ENCODE peak calls at places on chromosomes 6 and 20, in ten cellular contexts. E is upper lobe of right lung, K is OCI-LY7, S is GM12865, J is GM23338, U is Peyer's patch, Z is choroid plexus epithelial cell, I is HFF-Myc, O is fibroblast of lung, Q is AG10803. W is an unnamed sample.

GRCh38 chr20:19252670-19253120 is 40.3 kb downstream of the SLC24A3 start:
- DNase-seq in E (peak), K (no peak), S (no peak), J (no peak), U (no peak), Z (peak), I (no peak), O (peak), Q (peak), W (no peak)

GRCh38 chr6:53159558-53159957 is 10.9 kb upstream of the GCM1 start:
- DNase-seq in E (no peak), K (no peak), S (no peak), J (peak), U (no peak), Z (no peak), I (no peak), O (peak), Q (peak), W (no peak)

GRCh38 chr6:157527471-157527907 is 146.5 kb downstream of the ZDHHC14 start:
- DNase-seq in E (no peak), K (peak), S (peak), J (no peak), U (no peak), Z (peak), I (no peak), O (peak), Q (no peak), W (peak)

GRCh38 chr6:168025831-168026325 is 28.4 kb downstream of the KIF25 start:
- DNase-seq in E (no peak), K (no peak), S (no peak), J (no peak), U (no peak), Z (no peak), I (no peak), O (no peak), Q (no peak), W (no peak)

GRCh38 chr6:24093381-24093780 is 32.6 kb upstream of the NRSN1 start:
- DNase-seq in E (no peak), K (no peak), S (no peak), J (no peak), U (no peak), Z (peak), I (no peak), O (no peak), Q (no peak), W (no peak)

GRCh38 chr20:52572687-52573086 is 381.1 kb upstream of the ZFP64 start:
- DNase-seq in E (no peak), K (no peak), S (no peak), J (no peak), U (no peak), Z (no peak), I (no peak), O (peak), Q (peak), W (no peak)

GRCh38 chr6:132192646-132193045 is 208.6 kb downstream of the MOXD1 start:
- DNase-seq in E (no peak), K (no peak), S (no peak), J (no peak), U (no peak), Z (no peak), I (no peak), O (no peak), Q (no peak), W (no peak)

GRCh38 chr20:19932170-19932667 is 84.9 kb upstream of the NAA20 start:
- DNase-seq in E (no peak), K (no peak), S (no peak), J (no peak), U (no peak), Z (peak), I (peak), O (peak), Q (peak), W (no peak)

GRCh38 chr6:55980627-55981211 is 105.3 kb upstream of the BMP5 start:
- DNase-seq in E (no peak), K (peak), S (peak), J (peak), U (no peak), Z (peak), I (peak), O (peak), Q (peak), W (peak)

DNA sequence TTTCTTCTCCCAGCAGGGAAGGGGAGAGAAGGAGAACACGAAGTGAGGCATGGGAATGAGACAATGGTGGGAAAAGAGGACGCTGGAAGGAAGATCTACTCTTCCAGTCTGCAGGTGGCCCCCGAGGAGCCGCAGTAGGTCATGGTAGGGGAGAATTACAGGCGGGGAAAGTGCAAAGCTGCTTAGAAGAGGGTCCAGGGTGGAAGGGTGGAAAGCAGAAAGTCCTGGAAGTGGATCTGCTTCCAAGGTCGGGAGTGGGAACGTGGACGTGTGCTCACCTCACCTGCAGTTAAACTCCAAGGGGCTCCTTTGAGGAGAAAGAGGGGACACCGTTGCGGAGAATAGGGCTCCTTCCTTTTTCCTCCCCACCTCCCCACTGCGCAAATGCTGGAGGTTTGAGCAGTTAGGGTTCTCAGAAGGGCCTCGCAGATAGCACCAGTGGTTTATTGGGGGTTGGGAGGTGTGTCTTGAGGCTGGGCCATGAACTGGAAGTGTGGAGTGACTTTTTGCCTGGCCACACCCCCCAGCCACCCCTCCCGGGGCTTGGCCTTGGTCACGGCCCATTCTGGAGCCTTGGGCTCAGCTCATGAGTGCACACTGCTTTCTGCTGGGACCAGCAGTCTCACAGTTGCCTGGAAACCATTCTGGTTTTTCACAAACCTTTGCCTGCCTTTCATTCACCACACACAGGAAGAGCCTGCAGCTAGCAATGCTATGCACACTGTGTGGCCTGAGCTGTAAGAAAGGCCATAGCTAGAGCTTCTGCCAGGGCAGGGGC is 100.4 kb upstream of the MLN start:
- DNase-seq in E (peak), K (no peak), S (peak), J (no peak), U (no peak), Z (peak), I (no peak), O (no peak), Q (no peak), W (no peak)
- TF ChIP-seq CTCF in E (no peak), K (no peak), S (no peak), J (no peak), U (no peak), Z (no peak), I (no peak), O (no peak), Q (no peak), W (no peak)

DNA sequence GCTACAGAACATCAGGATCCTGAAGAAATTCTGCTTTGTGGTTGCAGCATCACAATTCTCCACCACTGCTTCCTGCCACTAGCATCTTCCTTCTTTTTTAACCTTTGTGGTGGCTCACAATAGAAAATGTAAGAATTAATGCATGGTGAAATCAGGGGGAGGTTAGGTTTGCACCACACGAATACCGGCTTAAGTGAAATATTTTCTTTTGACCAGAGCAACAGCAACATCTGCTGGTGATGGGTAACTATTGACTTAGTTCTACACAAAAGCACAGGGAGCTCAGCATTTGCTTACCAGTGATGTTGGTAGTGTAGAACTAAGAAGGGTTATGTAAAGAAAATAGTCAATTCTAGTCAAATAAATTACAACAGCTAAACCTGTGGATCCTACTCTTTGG is 280.5 kb downstream of the SYNE1 start:
- DNase-seq in E (no peak), K (peak), S (peak), J (peak), U (no peak), Z (peak), I (no peak), O (peak), Q (peak), W (peak)
- TF ChIP-seq CTCF in E (peak), K (peak), S (peak), J (peak), U (no peak), Z (peak), I (no peak), O (peak), Q (peak), W (peak)

DNA sequence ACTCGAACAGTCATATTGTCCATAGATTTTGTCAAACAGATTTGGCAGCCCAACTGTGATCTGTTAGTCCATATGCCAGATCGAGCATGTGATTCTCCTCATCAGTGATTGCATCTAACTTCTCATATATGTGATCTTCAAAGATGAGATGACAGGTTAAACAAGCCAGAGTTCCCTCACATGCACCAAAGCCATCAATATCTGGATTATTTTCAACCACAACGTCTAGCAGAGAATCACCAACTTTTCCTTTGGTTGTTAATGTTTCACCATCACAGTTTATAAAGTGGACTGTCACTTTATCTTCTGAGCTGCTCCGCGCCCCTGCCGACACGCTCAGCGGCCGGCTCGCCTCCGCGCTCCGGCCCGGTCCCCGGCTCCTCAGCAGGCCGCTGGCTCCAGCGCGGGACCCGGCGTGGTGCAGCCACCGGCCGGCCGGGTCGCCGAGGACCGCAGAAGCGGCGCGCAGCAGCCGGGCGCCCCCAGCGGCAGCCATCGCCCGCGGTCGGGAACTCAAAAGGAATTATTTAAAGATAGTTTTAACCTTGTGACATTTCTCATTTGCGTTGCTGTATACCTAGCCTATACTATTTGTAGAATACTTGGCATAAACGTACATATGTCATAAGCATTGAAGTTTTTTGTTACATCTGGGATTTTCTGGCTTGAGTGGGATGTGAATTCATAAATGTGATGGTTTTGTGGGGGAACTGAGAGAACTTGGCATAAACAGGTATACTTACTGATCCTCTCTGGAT is 40.1 kb upstream of the DYNLRB1 start:
- DNase-seq in E (peak), K (peak), S (peak), J (peak), U (peak), Z (peak), I (no peak), O (peak), Q (peak), W (peak)
- TF ChIP-seq CTCF in E (peak), K (peak), S (peak), J (no peak), U (peak), Z (peak), I (peak), O (peak), Q (peak), W (peak)

DNA sequence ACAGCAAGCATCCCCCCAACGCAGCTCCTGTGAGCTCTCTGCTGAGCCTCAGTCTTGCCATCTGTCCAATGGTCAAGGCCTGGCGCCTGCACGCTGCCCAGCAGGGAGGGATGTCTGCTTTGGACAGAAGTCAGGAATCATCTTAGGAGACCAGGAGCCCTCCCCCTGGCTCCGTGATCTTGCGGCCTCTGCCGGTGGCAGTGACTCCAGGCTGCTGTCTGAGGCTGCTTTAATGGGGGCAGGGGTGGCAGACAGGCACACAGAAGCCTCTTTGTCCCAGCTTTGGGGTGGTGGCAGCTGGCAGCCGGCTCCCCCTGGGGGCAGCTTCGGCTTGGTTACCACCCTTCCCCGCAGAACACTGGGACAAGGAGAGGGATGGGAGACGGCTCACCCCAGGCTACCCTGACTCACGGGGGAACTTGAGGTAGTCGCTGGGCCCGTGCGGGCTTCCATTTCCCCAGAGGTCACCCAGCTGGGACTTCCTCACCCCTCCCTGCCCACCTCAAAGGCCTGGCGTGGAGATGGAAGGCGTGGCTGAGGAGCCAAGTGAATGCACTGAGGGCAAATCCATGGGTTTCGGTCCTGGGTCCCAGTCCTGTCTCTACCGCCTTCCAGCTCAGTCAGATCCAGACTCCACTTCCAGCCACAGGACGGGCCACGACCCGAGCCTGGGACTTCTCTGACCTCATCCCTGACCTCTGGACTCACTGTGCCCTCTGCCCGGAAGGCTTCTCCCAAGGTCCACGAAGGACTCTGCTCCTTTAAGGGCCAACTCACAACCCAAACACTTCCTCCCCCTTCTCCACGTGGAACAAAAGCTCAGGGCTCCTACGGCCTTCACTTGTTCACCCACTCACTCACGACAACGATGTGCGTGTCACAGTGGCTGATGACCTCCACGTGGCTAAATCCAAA is 14.8 kb downstream of the PEDS1 start:
- DNase-seq in E (no peak), K (no peak), S (no peak), J (peak), U (peak), Z (no peak), I (no peak), O (no peak), Q (no peak), W (no peak)
- TF ChIP-seq CTCF in E (no peak), K (no peak), S (no peak), J (peak), U (no peak), Z (peak), I (peak), O (no peak), Q (no peak), W (no peak)